ENCODE peak calls at places on chromosomes 2 and 18, in five cellular contexts. U, H, J, R and K are unnamed samples.

GRCh38 chr2:25844089-25844488 is 34.2 kb downstream of the ASXL2 start:
- DNase-seq in U (peak; percentile 65), H (no peak), J (peak; percentile 52), R (no peak), K (no peak)

GRCh38 chr2:127128508-127128907 is 21.6 kb upstream of the BIN1 start:
- DNase-seq in U (no peak), H (no peak), J (no peak), R (peak; percentile 85), K (no peak)

GRCh38 chr18:62767321-62767720 is 52.0 kb downstream of the PHLPP1 start:
- DNase-seq in U (no peak), H (no peak), J (peak; percentile 40), R (no peak), K (no peak)

GRCh38 chr18:23884712-23885375 is 129.7 kb upstream of the TTC39C start:
- DNase-seq in U (no peak), H (no peak), J (no peak), R (peak; percentile 54), K (no peak)

GRCh38 chr18:36601316-36601715 is 227.5 kb downstream of the TPGS2 start:
- DNase-seq in U (no peak), H (no peak), J (no peak), R (no peak), K (no peak)

GRCh38 chr2:121736140-121736461 is 574 bp downstream of the NIFK start:
- DNase-seq in U (no peak), H (no peak), J (no peak), R (no peak), K (no peak)

GRCh38 chr2:112821142-112821541 is 15.4 kb downstream of the IL1B start:
- DNase-seq in U (no peak), H (no peak), J (no peak), R (no peak), K (no peak)

GRCh38 chr2:173654896-173655265 is 300.2 kb downstream of the CDCA7 start:
- DNase-seq in U (no peak), H (no peak), J (no peak), R (no peak), K (no peak)

GRCh38 chr18:3493501-3494244 is 43.7 kb downstream of the TGIF1 start:
- DNase-seq in U (no peak), H (no peak), J (no peak), R (no peak), K (no peak)

GRCh38 chr2:70133127-70133452 is 45.8 kb downstream of the PCBP1 start:
- DNase-seq in U (no peak), H (no peak), J (no peak), R (no peak), K (no peak)

GRCh38 chr2:202909394-202910192 is 1.9 kb downstream of the WDR12 start:
- DNase-seq in U (no peak), H (no peak), J (no peak), R (no peak), K (no peak)

GRCh38 chr2:162118166-162119031 is 33.6 kb downstream of the GCG start:
- DNase-seq in U (peak; percentile 78), H (no peak), J (peak; percentile 22), R (no peak), K (no peak)

GRCh38 chr18:6741290-6741689 is 11.8 kb downstream of the ARHGAP28 start:
- DNase-seq in U (peak; percentile 100), H (no peak), J (peak; percentile 97), R (no peak), K (no peak)

GRCh38 chr2:46915281-46915810 is at the start of gene MCFD2:
- DNase-seq in U (no peak), H (no peak), J (peak; percentile 54), R (peak; percentile 56), K (no peak)

GRCh38 chr18:64202836-64203235 is 53.9 kb upstream of the LINC00305 start:
- DNase-seq in U (no peak), H (no peak), J (no peak), R (no peak), K (no peak)

GRCh38 chr2:74554821-74555531 is 456 bp downstream of the DOK1 start:
- DNase-seq in U (peak; percentile 27), H (peak; percentile 58), J (peak; percentile 71), R (peak; percentile 76), K (no peak)

GRCh38 chr18:70124139-70124538 is 81.3 kb downstream of the RTTN start:
- DNase-seq in U (no peak), H (no peak), J (no peak), R (no peak), K (no peak)

GRCh38 chr2:229591611-229592010 is 122.7 kb downstream of the DNER start:
- DNase-seq in U (no peak), H (no peak), J (no peak), R (no peak), K (no peak)

GRCh38 chr2:201057089-201057499 is 14.4 kb downstream of the HYCC2 start:
- DNase-seq in U (peak; percentile 29), H (no peak), J (peak; percentile 50), R (peak; percentile 54), K (no peak)

GRCh38 chr2:190837417-190837816 is 43.2 kb upstream of the GLS start:
- DNase-seq in U (peak; percentile 48), H (no peak), J (peak; percentile 58), R (no peak), K (no peak)

GRCh38 chr2:240269380-240269779 is 128.9 kb upstream of the OTOS start:
- DNase-seq in U (no peak), H (no peak), J (no peak), R (no peak), K (no peak)

GRCh38 chr2:63827749-63828148 is 13.9 kb upstream of the UGP2 start:
- DNase-seq in U (peak; percentile 88), H (no peak), J (peak; percentile 68), R (no peak), K (no peak)

GRCh38 chr2:38945372-38945771 is 55.7 kb downstream of the ARHGEF33 start:
- DNase-seq in U (no peak), H (no peak), J (peak; percentile 19), R (no peak), K (no peak)

GRCh38 chr2:118115761-118116160 is 27.5 kb downstream of the INSIG2 start:
- DNase-seq in U (no peak), H (no peak), J (no peak), R (no peak), K (no peak)

GRCh38 chr2:118114863-118115262 is 26.6 kb downstream of the INSIG2 start:
- DNase-seq in U (no peak), H (no peak), J (no peak), R (no peak), K (no peak)

GRCh38 chr2:118110991-118111390 is 22.7 kb downstream of the INSIG2 start:
- DNase-seq in U (no peak), H (no peak), J (no peak), R (no peak), K (no peak)

GRCh38 chr2:118110310-118110709 is 22.0 kb downstream of the INSIG2 start:
- DNase-seq in U (no peak), H (no peak), J (no peak), R (no peak), K (no peak)

GRCh38 chr2:118112771-118113334 is 24.6 kb downstream of the INSIG2 start:
- DNase-seq in U (peak; percentile 71), H (no peak), J (peak; percentile 72), R (no peak), K (no peak)
- H3K27ac ChIP-seq in U (no peak overlapping the region), H (no peak overlapping the region), J (no peak overlapping the region), R (no peak overlapping the region), K (no peak overlapping the region)

GRCh38 chr18:59220784-59221765 is 1.1 kb downstream of the GRP start:
- DNase-seq in U (no peak), H (no peak), J (no peak), R (no peak), K (no peak)

GRCh38 chr18:59220164-59220783 is 316 bp downstream of the GRP start:
- DNase-seq in U (no peak), H (no peak), J (no peak), R (no peak), K (no peak)

GRCh38 chr18:59222341-59222740 is 2.4 kb downstream of the GRP start:
- DNase-seq in U (no peak), H (no peak), J (no peak), R (no peak), K (no peak)

GRCh38 chr18:59219672-59220163 is at the start of gene GRP:
- DNase-seq in U (no peak), H (no peak), J (no peak), R (no peak), K (no peak)

DNA sequence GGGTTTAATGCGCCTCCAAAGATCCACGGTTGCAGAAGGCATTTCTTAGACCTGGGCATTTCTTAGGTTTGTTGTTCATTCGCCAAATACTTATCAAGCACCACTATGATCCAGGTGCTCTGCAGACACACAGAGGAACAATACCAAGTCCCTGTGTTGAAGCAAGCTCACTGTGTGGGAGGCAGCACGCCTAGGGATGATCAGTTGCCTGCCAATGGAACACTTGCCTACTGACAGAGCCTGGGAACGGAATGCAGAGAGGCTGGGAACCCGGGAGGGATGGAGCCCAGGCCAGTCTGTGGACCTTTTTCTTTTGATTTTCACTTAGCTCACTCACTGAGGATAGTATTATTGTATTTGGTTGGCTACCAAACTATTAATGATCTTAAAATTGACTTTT is 1.9 kb upstream of the GRP start:
- DNase-seq in U (no peak), H (no peak), J (no peak), R (no peak), K (no peak)
- H3K27me3 ChIP-seq in U (peaks cover 72% of the 10 kb centered on the region), H (peaks cover 2% of the 10 kb centered on the region), J (peaks cover 77% of the 10 kb centered on the region), R (no peaks in the 10 kb centered on the region), K (peaks cover 51% of the 10 kb centered on the region)

DNA sequence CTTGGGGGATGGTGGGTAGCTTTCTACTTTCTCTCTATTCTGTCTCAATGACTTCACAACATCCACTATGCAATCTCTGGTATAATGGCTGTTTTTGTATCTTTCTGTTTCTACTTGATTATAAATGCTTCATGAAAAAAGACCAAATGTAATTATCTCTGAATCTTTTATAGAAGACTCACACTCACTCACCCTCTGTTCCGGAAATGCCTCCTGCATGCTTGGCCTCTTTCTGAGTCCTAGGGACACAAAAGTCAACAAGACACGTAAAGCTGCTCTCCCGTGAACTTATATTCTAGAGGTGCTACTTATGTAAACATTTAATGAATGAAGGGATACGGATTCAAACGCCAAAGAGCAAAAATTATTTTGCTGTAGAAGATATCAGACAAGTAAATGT is 502.2 kb upstream of the SOX11 start:
- DNase-seq in U (no peak), H (no peak), J (no peak), R (no peak), K (no peak)
- H3K9me3 ChIP-seq in U (peaks cover 8% of the 10 kb centered on the region), H (no peaks in the 10 kb centered on the region), J (peaks cover 34% of the 10 kb centered on the region), R (no peaks in the 10 kb centered on the region), K (no peaks in the 10 kb centered on the region)

DNA sequence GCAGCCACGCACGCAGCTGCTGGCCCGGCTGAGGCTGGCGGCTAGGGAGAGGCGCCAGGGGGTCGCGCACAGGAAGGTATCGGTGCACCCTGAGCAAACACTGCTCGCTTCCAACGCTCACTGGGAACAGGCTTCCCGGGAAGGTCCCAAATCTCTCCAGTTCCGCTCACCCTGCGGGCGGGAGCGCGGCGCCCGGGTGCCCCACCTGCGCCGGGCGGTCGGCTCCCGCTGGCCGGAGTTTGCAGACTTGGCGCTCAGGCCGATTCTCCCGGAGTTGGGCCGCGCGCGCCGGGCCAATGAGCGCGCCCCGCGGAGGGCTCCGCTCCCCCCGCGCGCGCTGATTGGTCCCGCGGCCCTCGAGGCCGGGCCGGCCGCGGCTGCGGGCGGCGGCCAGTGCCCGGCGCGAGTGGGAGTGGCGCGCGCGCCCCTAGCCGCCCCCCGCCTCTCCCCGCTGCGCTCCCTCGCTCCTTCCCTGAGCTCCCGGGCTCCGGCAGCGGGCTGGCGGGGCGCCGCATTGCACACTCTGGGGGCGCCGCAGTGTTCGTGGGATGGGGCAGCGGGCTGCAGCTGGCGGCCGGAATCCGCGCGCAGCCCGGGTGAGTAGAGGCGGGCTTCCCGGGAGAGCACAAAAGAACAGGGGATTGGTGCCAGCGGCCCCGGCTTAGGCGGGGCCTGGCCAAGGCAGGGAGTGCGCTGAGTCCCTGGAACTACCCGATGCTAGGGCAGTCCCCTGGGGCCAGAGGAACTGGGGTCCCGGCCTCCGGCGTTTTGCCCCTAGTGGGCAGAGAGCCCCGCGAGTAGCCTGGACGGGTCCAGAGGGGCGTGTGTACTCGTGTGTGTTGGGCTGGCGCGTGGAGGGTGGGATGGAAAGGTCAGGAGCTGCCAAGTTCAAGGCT is at the start of gene LYPD6:
- DNase-seq in U (peak; percentile 52), H (no peak), J (peak; percentile 83), R (peak; percentile 70), K (no peak)
- H3K27ac ChIP-seq in U (no peak within 1 kb of the TSS), H (no peak within 1 kb of the TSS), J (no peak within 1 kb of the TSS), R (no peak within 1 kb of the TSS), K (no peak within 1 kb of the TSS)